ENCODE peak calls at places on chromosomes 12 and 14, in six cellular contexts. B is GM12878, Z is HepG2, T is K562, X is endothelial cell of umbilical vein, O is A549. J is an unnamed sample.

GRCh38 chr14:102629011-102629444 is 36.6 kb downstream of the RCOR1 start:
- DNase-seq in B (no peak), Z (no peak), T (peak; percentile 34), X (peak; percentile 91), O (no peak), J (no peak)

GRCh38 chr14:74442757-74443156 is 16.7 kb upstream of the SYNDIG1L start:
- DNase-seq in B (no peak), Z (no peak), T (no peak), X (no peak), O (no peak), J (no peak)

GRCh38 chr12:48978741-48979601 is 849 bp downstream of the WNT1 start:
- DNase-seq in B (no peak), Z (no peak), T (no peak), X (no peak), O (no peak), J (no peak)

GRCh38 chr14:57737598-57737997 is 128.3 kb downstream of the SLC35F4 start:
- DNase-seq in B (no peak), Z (no peak), T (no peak), X (no peak), O (no peak), J (no peak)

GRCh38 chr12:13101854-13102375 is 1.6 kb downstream of the GSG1 start:
- DNase-seq in B (no peak), Z (peak; percentile 62), T (no peak), X (peak; percentile 45), O (peak; percentile 64), J (peak; percentile 62)

GRCh38 chr12:31655792-31656191 is 3.7 kb upstream of the ETFBKMT start:
- DNase-seq in B (no peak), Z (no peak), T (no peak), X (no peak), O (no peak), J (no peak)

GRCh38 chr14:55336161-55336560 is 64.9 kb downstream of the FBXO34 start:
- DNase-seq in B (no peak), Z (no peak), T (no peak), X (peak; percentile 35), O (no peak), J (no peak)

GRCh38 chr12:94304012-94304411 is 155.6 kb downstream of the PLXNC1 start:
- DNase-seq in B (no peak), Z (no peak), T (no peak), X (no peak), O (no peak), J (no peak)

GRCh38 chr12:46244273-46244672 is 24.6 kb downstream of the SLC38A1 start:
- DNase-seq in B (no peak), Z (no peak), T (no peak), X (no peak), O (no peak), J (no peak)

GRCh38 chr12:67747869-67748760 is 99.6 kb downstream of the DYRK2 start:
- DNase-seq in B (no peak), Z (peak; percentile 87), T (no peak), X (no peak), O (peak; percentile 15), J (no peak)

GRCh38 chr14:44962573-44963528 is 861 bp downstream of the TOGARAM1 start:
- DNase-seq in B (no peak), Z (no peak), T (peak; percentile 8), X (peak; percentile 69), O (no peak), J (peak; percentile 64)

GRCh38 chr12:71333418-71333817 is 106.2 kb upstream of the LGR5 start:
- DNase-seq in B (no peak), Z (no peak), T (no peak), X (no peak), O (no peak), J (no peak)
- TF ChIP-seq POLR2A in B (no peak), Z (no peak), T (no peak), X (no peak), O (no peak), J (no peak)

DNA sequence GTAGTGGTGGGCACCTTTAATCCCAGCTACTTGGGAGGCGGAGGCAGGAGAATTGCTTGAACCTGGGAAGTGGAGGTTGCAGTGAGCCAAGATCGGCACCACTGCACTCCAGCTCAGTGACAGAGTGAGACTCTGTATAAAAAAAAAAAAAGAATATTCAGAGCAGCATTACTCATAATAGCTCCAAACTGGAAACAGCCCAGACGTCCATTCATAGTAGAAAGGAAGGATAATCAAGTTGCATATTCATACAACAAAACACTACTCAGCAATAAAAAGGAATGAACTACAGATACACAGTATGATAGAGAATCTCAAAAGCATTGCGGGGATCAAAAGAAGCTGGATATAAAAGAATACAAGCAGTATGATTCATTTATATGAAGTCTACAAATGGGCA is 19.1 kb downstream of the TMEM30B start:
- DNase-seq in B (no peak), Z (no peak), T (no peak), X (no peak), O (no peak), J (no peak)
- TF ChIP-seq MYC in B (no peak), Z (no peak), T (no peak), X (no peak), O (no peak), J (no peak)

GRCh38 chr12:121872546-121873223 is 14.0 kb upstream of the HPD start:
- DNase-seq in B (no peak), Z (no peak), T (no peak), X (no peak), O (no peak), J (no peak)

GRCh38 chr12:121875582-121875981 is 13.0 kb upstream of the PSMD9 start:
- DNase-seq in B (no peak), Z (no peak), T (no peak), X (no peak), O (no peak), J (no peak)

GRCh38 chr12:121866331-121866730 is 7.7 kb upstream of the HPD start:
- DNase-seq in B (no peak), Z (no peak), T (no peak), X (no peak), O (no peak), J (no peak)

DNA sequence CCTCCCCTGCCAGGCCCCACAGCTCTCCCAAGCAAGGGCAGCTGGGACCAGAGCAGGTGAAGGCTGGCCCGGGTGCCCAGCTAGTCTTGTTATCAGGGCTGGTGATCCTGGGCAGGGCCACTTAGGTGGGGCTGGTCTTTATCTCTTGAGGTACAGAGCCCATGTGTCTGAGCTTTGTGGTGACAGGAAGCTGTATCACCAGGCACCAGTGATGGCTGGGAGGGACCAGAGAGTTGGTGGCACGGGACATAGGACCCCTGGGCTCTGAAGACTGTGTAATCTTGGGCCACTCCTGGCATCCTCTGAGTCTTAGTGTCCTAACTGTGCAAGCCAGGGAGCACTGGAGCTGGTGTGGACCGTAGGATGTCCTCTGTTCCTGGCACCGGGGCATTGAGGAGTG is 12.8 kb upstream of the HPD start:
- DNase-seq in B (no peak), Z (no peak), T (peak; percentile 49), X (no peak), O (no peak), J (no peak)
- TF ChIP-seq MAX in B (no peak), Z (no peak), T (no peak), X (no peak), O (no peak), J (no peak)

GRCh38 chr14:89351958-89352404 is 65.1 kb downstream of the FOXN3 start:
- DNase-seq in B (no peak), Z (peak; percentile 94), T (no peak), X (peak; percentile 41), O (no peak), J (peak; percentile 59)
- TF ChIP-seq POLR2A in B (no peak), Z (no peak), T (no peak), X (no peak), O (no peak), J (no peak)

J was measured in NB4.